ENCODE peak calls at places on chromosomes 2 and 18, in four cellular contexts. One of them, this sample, is unnamed.

GRCh38 chr2:121944072-121944829 is 188.8 kb downstream of the TSN start:
- DNase-seq in K562: no peak
- DNase-seq in GM12878: no peak
- DNase-seq in HepG2: no peak
- DNase-seq in this sample: no peak

GRCh38 chr2:200077838-200078237 is 122.5 kb downstream of the MAIP1 start:
- DNase-seq in GM12878: no peak
- DNase-seq in K562: no peak
- DNase-seq in HepG2: no peak
- DNase-seq in this sample: no peak

GRCh38 chr2:26300234-26300641 is 45.7 kb upstream of the SELENOI start:
- DNase-seq in HepG2: no peak
- DNase-seq in GM12878: no peak
- DNase-seq in K562: no peak
- DNase-seq in this sample: no peak

GRCh38 chr2:15426606-15427005 is 134.5 kb downstream of the NBAS start:
- DNase-seq in K562: no peak
- DNase-seq in GM12878: no peak
- DNase-seq in HepG2: no peak
- DNase-seq in this sample: no peak

GRCh38 chr2:240182476-240182875 is 42.0 kb upstream of the OTOS start:
- DNase-seq in GM12878: no peak
- DNase-seq in HepG2: no peak
- DNase-seq in K562: no peak
- DNase-seq in this sample: no peak

GRCh38 chr2:120347387-120348010 is 1.6 kb downstream of the INHBB start:
- DNase-seq in K562: no peak
- DNase-seq in GM12878: no peak
- DNase-seq in HepG2: no peak
- DNase-seq in this sample: no peak

GRCh38 chr2:226742346-226742745 is 57.3 kb downstream of the IRS1 start:
- DNase-seq in K562: no peak
- DNase-seq in GM12878: no peak
- DNase-seq in HepG2: no peak
- DNase-seq in this sample: no peak

GRCh38 chr2:5391361-5391760 is 300.8 kb upstream of the SOX11 start:
- DNase-seq in K562: no peak
- DNase-seq in GM12878: no peak
- DNase-seq in HepG2: no peak
- DNase-seq in this sample: no peak

GRCh38 chr18:48702346-48703032 is 163.7 kb downstream of the CTIF start:
- DNase-seq in HepG2: no peak
- DNase-seq in GM12878: no peak
- DNase-seq in K562: no peak
- DNase-seq in this sample: no peak

GRCh38 chr2:204914708-204915107 is 369.4 kb downstream of the PARD3B start:
- DNase-seq in HepG2: no peak
- DNase-seq in GM12878: no peak
- DNase-seq in K562: no peak
- DNase-seq in this sample: no peak

GRCh38 chr2:230416061-230416721 is at the start of gene SP100:
- DNase-seq in K562: peak
- DNase-seq in HepG2: peak
- DNase-seq in GM12878: peak
- DNase-seq in this sample: no peak

GRCh38 chr2:68878753-68879152 is 7.6 kb upstream of the BMP10 start:
- DNase-seq in K562: no peak
- DNase-seq in HepG2: no peak
- DNase-seq in GM12878: no peak
- DNase-seq in this sample: no peak

GRCh38 chr18:67483952-67484351 is 32.6 kb downstream of the DSEL start:
- DNase-seq in HepG2: no peak
- DNase-seq in K562: no peak
- DNase-seq in GM12878: no peak
- DNase-seq in this sample: no peak

GRCh38 chr2:177029501-177029900 is 183.1 kb upstream of the HNRNPA3 start:
- DNase-seq in GM12878: no peak
- DNase-seq in HepG2: no peak
- DNase-seq in K562: no peak
- DNase-seq in this sample: no peak

GRCh38 chr2:159859583-159859982 is 61.6 kb upstream of the CD302 start:
- DNase-seq in HepG2: no peak
- DNase-seq in K562: no peak
- DNase-seq in GM12878: no peak
- DNase-seq in this sample: no peak

GRCh38 chr18:24195296-24196053 is 56.6 kb downstream of the CABYR start:
- DNase-seq in K562: no peak
- DNase-seq in HepG2: peak
- DNase-seq in GM12878: no peak
- DNase-seq in this sample: no peak

GRCh38 chr2:150125188-150125587 is 362.3 kb downstream of the RND3 start:
- DNase-seq in K562: no peak
- DNase-seq in GM12878: no peak
- DNase-seq in HepG2: no peak
- DNase-seq in this sample: no peak

GRCh38 chr2:133204461-133204860 is 363.8 kb downstream of the NCKAP5 start:
- DNase-seq in HepG2: no peak
- DNase-seq in GM12878: no peak
- DNase-seq in K562: no peak
- DNase-seq in this sample: no peak
- TF ChIP-seq FOXM1 in HepG2: no peak
- TF ChIP-seq FOXM1 in GM12878: no peak
- TF ChIP-seq FOXM1 in K562: no peak
- TF ChIP-seq FOXM1 in this sample: no peak

DNA sequence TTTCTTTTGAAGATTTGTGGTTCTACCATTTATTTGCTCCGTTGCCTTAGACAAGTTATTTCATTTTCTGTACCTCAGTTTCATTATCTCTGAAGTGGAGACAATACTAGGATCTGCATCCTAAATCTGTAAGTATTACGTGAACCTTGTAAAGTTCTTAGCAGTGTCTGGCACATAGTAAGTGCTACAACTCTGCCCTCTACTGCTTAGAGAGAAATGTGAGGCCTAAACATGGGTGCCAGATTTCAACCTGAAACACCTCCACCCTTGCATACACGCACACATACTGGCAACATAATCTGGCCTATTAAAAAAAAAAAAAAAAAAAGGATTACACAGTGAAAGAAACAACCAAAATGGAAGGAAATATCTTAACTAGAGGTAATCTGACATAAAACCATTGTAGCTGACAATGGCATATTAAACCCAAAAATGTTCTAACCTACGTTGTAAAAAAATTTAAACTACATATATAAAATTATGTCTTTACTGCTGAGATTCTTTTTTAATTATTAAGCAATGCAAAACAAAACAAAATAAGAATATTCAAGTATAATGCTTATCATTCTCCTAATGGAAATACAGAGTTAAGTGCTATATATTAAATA is 132.6 kb downstream of the MAP2 start:
- DNase-seq in GM12878: no peak
- DNase-seq in K562: no peak
- DNase-seq in HepG2: peak
- DNase-seq in this sample: peak
- TF ChIP-seq FOXK2 in GM12878: no peak
- TF ChIP-seq FOXK2 in K562: no peak
- TF ChIP-seq FOXK2 in HepG2: no peak
- TF ChIP-seq FOXK2 in this sample: no peak

DNA sequence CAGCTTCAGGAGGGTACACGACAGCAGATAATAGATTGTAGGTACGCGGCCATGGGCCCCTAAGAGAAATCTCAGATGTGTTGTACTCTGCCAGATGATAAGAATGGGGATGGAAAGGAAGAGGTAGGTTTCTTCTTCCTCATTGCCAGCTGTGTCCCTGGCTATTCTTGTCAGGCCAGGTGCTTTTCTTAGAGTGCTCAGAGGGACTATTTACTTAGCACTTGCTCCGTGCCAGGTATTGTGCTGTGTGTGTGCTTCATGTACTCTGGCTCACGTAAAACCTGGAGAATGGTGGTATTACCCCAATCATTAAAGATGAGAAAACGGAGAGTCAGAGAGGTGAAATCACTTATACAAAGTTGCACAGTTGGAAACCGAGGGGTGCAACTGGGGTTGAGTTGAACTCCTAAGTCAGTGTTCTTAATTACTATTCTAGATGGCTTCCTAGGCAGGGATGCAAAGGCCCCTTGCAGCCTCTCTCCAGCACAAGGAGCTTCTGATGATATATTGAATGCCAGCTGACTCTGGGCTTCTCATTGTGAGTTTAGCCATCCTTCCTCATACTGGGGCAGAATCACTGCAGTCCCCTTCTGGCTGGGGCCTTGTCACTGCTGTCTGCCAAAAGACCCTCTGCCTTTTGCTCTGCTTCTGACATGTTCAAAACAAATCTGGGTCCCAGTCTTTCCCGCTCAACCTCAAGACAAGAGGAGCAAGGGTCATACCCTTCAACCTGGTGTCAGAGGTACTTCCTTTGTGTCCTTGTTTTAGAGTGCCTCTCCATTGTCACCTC is 60.7 kb downstream of the LYPD1 start:
- DNase-seq in HepG2: no peak
- DNase-seq in K562: no peak
- DNase-seq in GM12878: no peak
- DNase-seq in this sample: no peak
- TF ChIP-seq SP1 in HepG2: no peak
- TF ChIP-seq SP1 in K562: no peak
- TF ChIP-seq SP1 in GM12878: no peak
- TF ChIP-seq SP1 in this sample: no peak

GRCh38 chr2:85770369-85770768 is 16.6 kb downstream of the ATOH8 start:
- DNase-seq in K562: no peak
- DNase-seq in HepG2: no peak
- DNase-seq in GM12878: no peak
- DNase-seq in this sample: no peak

GRCh38 chr2:85772841-85773491 is 19.2 kb downstream of the ATOH8 start:
- DNase-seq in K562: no peak
- DNase-seq in HepG2: no peak
- DNase-seq in GM12878: no peak
- DNase-seq in this sample: no peak

GRCh38 chr2:85770786-85771409 is 17.1 kb downstream of the ATOH8 start:
- DNase-seq in GM12878: no peak
- DNase-seq in K562: no peak
- DNase-seq in HepG2: no peak
- DNase-seq in this sample: no peak

GRCh38 chr2:85772019-85772745 is 18.4 kb downstream of the ATOH8 start:
- DNase-seq in HepG2: peak
- DNase-seq in GM12878: no peak
- DNase-seq in K562: no peak
- DNase-seq in this sample: peak

DNA sequence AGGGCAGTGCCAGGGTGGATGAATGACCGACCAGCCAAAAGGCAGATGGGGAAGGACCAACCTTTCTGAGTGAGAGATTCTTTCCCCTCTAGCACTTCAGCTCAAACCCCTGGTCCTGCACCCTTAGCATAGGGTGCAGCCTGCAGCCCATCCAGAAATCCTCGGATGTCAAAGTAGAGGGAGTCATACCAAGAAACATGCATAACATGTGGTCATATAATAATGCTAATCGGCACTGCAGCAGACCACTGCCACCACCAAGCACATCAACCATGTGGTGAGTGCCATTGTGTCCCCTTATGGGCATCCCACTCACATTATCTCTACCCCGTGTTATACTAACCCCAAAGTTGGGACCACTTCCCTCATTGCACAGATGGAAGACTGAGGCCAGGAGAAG is 17.7 kb downstream of the ATOH8 start:
- DNase-seq in HepG2: no peak
- DNase-seq in K562: no peak
- DNase-seq in GM12878: no peak
- DNase-seq in this sample: no peak
- TF ChIP-seq FOXM1 in HepG2: no peak
- TF ChIP-seq FOXM1 in K562: no peak
- TF ChIP-seq FOXM1 in GM12878: no peak
- TF ChIP-seq FOXM1 in this sample: no peak